ENCODE peak calls at places on chromosomes 11 and 22, in ten cellular contexts. P is HepG2, M is GM23338, Z is SK-N-SH, C is endothelial cell of umbilical vein, R is prostate gland, J is vagina, Q is spleen, T is transverse colon, Y is suprapubic skin. S is an unnamed sample.

GRCh38 chr11:128804481-128804880 is 62.6 kb downstream of the KCNJ1 start:
- DNase-seq in P (no peak), M (no peak), Z (no peak), C (no peak), R (no peak), J (no peak), Q (no peak), T (no peak), Y (no peak), S (no peak)

GRCh38 chr11:33475999-33476398 is 218.8 kb downstream of the HIPK3 start:
- DNase-seq in P (peak; percentile 37), M (no peak), Z (peak; percentile 24), C (peak; percentile 72), R (peak; percentile 36), J (no peak), Q (no peak), T (no peak), Y (no peak), S (peak; percentile 29)

GRCh38 chr11:12260731-12261521 is 116.4 kb upstream of the PARVA start:
- DNase-seq in P (no peak), M (no peak), Z (no peak), C (no peak), R (no peak), J (no peak), Q (no peak), T (no peak), Y (no peak), S (no peak)

GRCh38 chr11:64711944-64712306 is 11.1 kb downstream of the NRXN2 start:
- DNase-seq in P (no peak), M (peak; percentile 46), Z (no peak), C (no peak), R (no peak), J (no peak), Q (no peak), T (no peak), Y (no peak), S (no peak)

GRCh38 chr11:66973956-66974585 is 1.0 kb upstream of the C11orf86 start:
- DNase-seq in P (no peak), M (no peak), Z (no peak), C (no peak), R (no peak), J (no peak), Q (no peak), T (no peak), Y (no peak), S (no peak)

GRCh38 chr22:37146507-37147180 is 3.1 kb downstream of the IL2RB start:
- DNase-seq in P (no peak), M (no peak), Z (no peak), C (no peak), R (no peak), J (no peak), Q (peak; percentile 36), T (no peak), Y (no peak), S (no peak)

GRCh38 chr22:43088616-43088978 is 594 bp downstream of the TTLL1 start:
- DNase-seq in P (no peak), M (no peak), Z (peak; percentile 23), C (no peak), R (no peak), J (no peak), Q (no peak), T (no peak), Y (no peak), S (no peak)

GRCh38 chr11:111707039-111707690 is 59.0 kb downstream of the PPP2R1B start:
- DNase-seq in P (peak; percentile 24), M (no peak), Z (no peak), C (peak; percentile 99), R (peak; percentile 82), J (no peak), Q (no peak), T (no peak), Y (peak; percentile 81), S (peak; percentile 82)

GRCh38 chr11:124612567-124613245 is 1.5 kb downstream of the PANX3 start:
- DNase-seq in P (no peak), M (no peak), Z (no peak), C (no peak), R (no peak), J (no peak), Q (no peak), T (no peak), Y (no peak), S (no peak)

GRCh38 chr11:44257338-44258189 is 52.4 kb downstream of the ALX4 start:
- DNase-seq in P (no peak), M (no peak), Z (no peak), C (no peak), R (no peak), J (peak; percentile 60), Q (no peak), T (no peak), Y (no peak), S (peak; percentile 19)

GRCh38 chr11:69122642-69123431 is 32.9 kb upstream of the SMIM38 start:
- DNase-seq in P (peak; percentile 91), M (peak; percentile 92), Z (peak; percentile 58), C (peak; percentile 64), R (peak; percentile 91), J (no peak), Q (peak; percentile 73), T (peak; percentile 92), Y (peak; percentile 72), S (peak; percentile 96)
- TF ChIP-seq POLR2AphosphoS5 in P (no peak), M (peak; percentile 25), Z (no peak), C (peak; percentile 71), R (peak; percentile 90), J (peak; percentile 67), Q (peak; percentile 42), T (peak; percentile 77), Y (no peak), S (peak; percentile 89)

GRCh38 chr11:102254047-102254446 is 63.2 kb upstream of the BIRC3 start:
- DNase-seq in P (no peak), M (peak; percentile 87), Z (no peak), C (no peak), R (no peak), J (no peak), Q (no peak), T (no peak), Y (no peak), S (no peak)
- TF ChIP-seq CTCF in P (peak; percentile 28), M (peak; percentile 74), Z (peak; percentile 47), C (peak; percentile 16), R (no peak), J (no peak), Q (peak; percentile 20), T (no peak), Y (no peak), S (no peak)

GRCh38 chr22:46007003-46007847 is 30.3 kb upstream of the WNT7B start:
- DNase-seq in P (no peak), M (no peak), Z (peak; percentile 48), C (peak; percentile 77), R (peak; percentile 70), J (no peak), Q (peak; percentile 89), T (peak; percentile 45), Y (peak; percentile 88), S (peak; percentile 69)
- TF ChIP-seq POLR2AphosphoS5 in P (no peak), M (no peak), Z (peak; percentile 43), C (peak; percentile 37), R (peak; percentile 38), J (peak; percentile 22), Q (peak; percentile 71), T (peak; percentile 33), Y (no peak), S (peak; percentile 58)

GRCh38 chr11:120078397-120078796 is 59.5 kb downstream of the TRIM29 start:
- DNase-seq in P (no peak), M (no peak), Z (no peak), C (no peak), R (no peak), J (no peak), Q (no peak), T (no peak), Y (no peak), S (no peak)

GRCh38 chr11:120079750-120080610 is 57.9 kb downstream of the TRIM29 start:
- DNase-seq in P (peak; percentile 34), M (peak; percentile 68), Z (no peak), C (no peak), R (no peak), J (no peak), Q (no peak), T (no peak), Y (no peak), S (peak; percentile 36)
- TF ChIP-seq CTCF in P (peak; percentile 70), M (peak; percentile 72), Z (peak; percentile 49), C (no peak), R (peak; percentile 41), J (no peak), Q (peak; percentile 70), T (peak; percentile 52), Y (peak; percentile 43), S (peak; percentile 42)

GRCh38 chr11:57499413-57499982 is 16.0 kb downstream of the SLC43A1 start:
- DNase-seq in P (peak; percentile 84), M (peak; percentile 99), Z (peak; percentile 100), C (peak; percentile 97), R (peak; percentile 94), J (peak; percentile 94), Q (peak; percentile 95), T (peak; percentile 95), Y (peak; percentile 96), S (peak; percentile 97)

GRCh38 chr11:57500526-57500925 is 15.0 kb downstream of the SLC43A1 start:
- DNase-seq in P (no peak), M (no peak), Z (no peak), C (no peak), R (no peak), J (no peak), Q (no peak), T (no peak), Y (no peak), S (no peak)

GRCh38 chr11:57500926-57501325 is 14.6 kb downstream of the SLC43A1 start:
- DNase-seq in P (no peak), M (no peak), Z (no peak), C (no peak), R (no peak), J (no peak), Q (no peak), T (no peak), Y (no peak), S (no peak)

GRCh38 chr11:57498540-57498939 is 17.0 kb downstream of the SLC43A1 start:
- DNase-seq in P (no peak), M (no peak), Z (no peak), C (no peak), R (no peak), J (no peak), Q (no peak), T (no peak), Y (no peak), S (no peak)

GRCh38 chr11:57499983-57500461 is 15.5 kb downstream of the SLC43A1 start:
- DNase-seq in P (no peak), M (no peak), Z (no peak), C (no peak), R (no peak), J (no peak), Q (no peak), T (no peak), Y (no peak), S (no peak)
- TF ChIP-seq POLR2AphosphoS5 in P (no peak), M (no peak), Z (no peak), C (no peak), R (no peak), J (no peak), Q (no peak), T (no peak), Y (no peak), S (peak; percentile 42)

GRCh38 chr22:39306456-39307361 is 12.7 kb downstream of the RPL3 start:
- DNase-seq in P (no peak), M (peak; percentile 83), Z (peak; percentile 51), C (peak; percentile 71), R (no peak), J (no peak), Q (peak; percentile 77), T (peak; percentile 45), Y (peak; percentile 67), S (peak; percentile 51)
- TF ChIP-seq CTCF in P (peak; percentile 84), M (peak; percentile 90), Z (peak; percentile 28), C (peak; percentile 71), R (peak; percentile 30), J (no peak), Q (peak; percentile 49), T (no peak), Y (no peak), S (no peak)

GRCh38 chr22:38267086-38267485 is 5.7 kb downstream of the TMEM184B start:
- DNase-seq in P (no peak), M (no peak), Z (no peak), C (peak; percentile 52), R (no peak), J (no peak), Q (no peak), T (no peak), Y (no peak), S (no peak)
- TF ChIP-seq POLR2AphosphoS5 in P (no peak), M (no peak), Z (no peak), C (no peak), R (peak; percentile 18), J (peak; percentile 44), Q (no peak), T (no peak), Y (no peak), S (peak; percentile 12)

S was measured in stomach.